ENCODE peak calls at places on chromosomes 12 and 14, in six cellular contexts. H, F, W, Z, T and O are unnamed samples. For H3K9me3, the result is how much of the 10 kb centered on the place peaks cover.

GRCh38 chr12:93908846-93909592 is 231.8 kb downstream of the CRADD start:
- DNase-seq in W (no peak), H (no peak), F (peak), Z (peak), T (no peak), O (no peak)

GRCh38 chr14:33307691-33308369 is 369.2 kb downstream of the NPAS3 start:
- DNase-seq in T (no peak), W (no peak), F (peak), H (no peak), Z (no peak), O (no peak)

GRCh38 chr12:21648378-21648777 is 9.3 kb downstream of the LDHB start:
- DNase-seq in F (no peak), W (no peak), Z (no peak), H (no peak), T (no peak), O (no peak)

GRCh38 chr12:29200586-29200985 is 51.5 kb downstream of the FAR2 start:
- DNase-seq in Z (no peak), H (no peak), F (no peak), T (no peak), W (no peak), O (no peak)

GRCh38 chr12:16585781-16586180 is 20.2 kb downstream of the LMO3 start:
- DNase-seq in T (no peak), H (no peak), W (no peak), F (no peak), Z (no peak), O (no peak)

GRCh38 chr12:105775351-105775750 is 363.4 kb downstream of the NUAK1 start:
- DNase-seq in W (no peak), T (no peak), F (peak), H (no peak), Z (no peak), O (no peak)

GRCh38 chr14:68634346-68634745 is 158.5 kb downstream of the ZFP36L1 start:
- DNase-seq in Z (no peak), F (no peak), H (no peak), T (no peak), W (no peak), O (no peak)

GRCh38 chr14:73241481-73242165 is 4.3 kb downstream of the PAPLN start:
- DNase-seq in F (no peak), Z (no peak), H (no peak), W (no peak), T (peak), O (no peak)

GRCh38 chr12:92673756-92674155 is 29.0 kb upstream of the PLEKHG7 start:
- DNase-seq in Z (no peak), F (no peak), W (no peak), H (no peak), T (no peak), O (no peak)

GRCh38 chr12:129201029-129201428 is 347.8 kb downstream of the GLT1D1 start:
- DNase-seq in T (no peak), F (no peak), W (no peak), H (no peak), Z (no peak), O (no peak)

GRCh38 chr14:62592877-62593276 is 452.4 kb downstream of the KCNH5 start:
- DNase-seq in H (no peak), T (no peak), W (no peak), Z (no peak), F (peak), O (no peak)

GRCh38 chr14:61694039-61694438 is 1.3 kb upstream of the HIF1A start:
- DNase-seq in W (no peak), Z (no peak), H (no peak), T (no peak), F (no peak), O (no peak)

GRCh38 chr14:103103461-103104388 is 9.2 kb downstream of the EXOC3L4 start:
- DNase-seq in H (no peak), T (peak), Z (peak), W (no peak), F (no peak), O (no peak)

GRCh38 chr14:103105580-103106168 is 11.1 kb downstream of the EXOC3L4 start:
- DNase-seq in Z (peak), F (no peak), T (peak), W (peak), H (peak), O (no peak)

GRCh38 chr14:103102689-103103260 is 8.2 kb downstream of the EXOC3L4 start:
- DNase-seq in H (no peak), T (peak), F (no peak), Z (no peak), W (no peak), O (no peak)

GRCh38 chr14:103104389-103104653 is 9.8 kb downstream of the EXOC3L4 start:
- DNase-seq in T (no peak), W (no peak), F (no peak), Z (no peak), H (no peak), O (no peak)

GRCh38 chr14:103104654-103105511 is 10.4 kb downstream of the EXOC3L4 start:
- DNase-seq in T (peak), H (peak), Z (peak), F (peak), W (peak), O (no peak)
- H3K4me3 ChIP-seq in T (no peak), H (no peak), Z (no peak), F (no peak), W (peak), O (no peak)

DNA sequence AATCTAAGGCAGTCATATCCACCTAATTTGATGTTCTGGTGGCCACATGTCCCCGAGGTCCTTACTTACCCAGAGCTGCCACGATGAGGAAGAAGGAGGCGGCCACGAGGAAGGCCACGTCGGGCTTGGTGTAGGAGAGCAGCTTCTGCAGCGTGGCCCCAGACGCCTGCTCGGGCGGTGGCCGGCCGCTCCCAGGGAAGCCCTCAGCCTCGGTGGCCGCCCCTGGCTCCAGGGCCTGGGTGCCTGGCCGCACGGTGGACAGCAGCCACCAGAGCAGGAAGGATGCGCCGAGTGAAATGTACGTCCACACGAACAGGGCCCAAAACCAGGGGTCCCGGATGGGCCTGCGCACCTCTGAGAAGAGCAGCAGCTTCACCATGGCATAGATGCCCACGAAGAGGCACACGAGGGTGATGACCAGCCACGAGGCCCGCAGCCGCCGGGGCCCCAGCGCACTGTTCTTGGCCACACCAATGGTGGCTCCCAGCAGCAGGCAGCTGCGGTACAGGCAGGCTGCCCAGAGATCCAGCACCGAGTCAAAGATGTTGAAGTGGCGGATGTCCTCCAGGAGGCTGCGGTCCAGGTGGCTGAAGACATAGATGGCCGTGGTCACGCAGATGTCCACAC is 6.6 kb downstream of the ABCB9 start:
- DNase-seq in Z (no peak), T (no peak), W (no peak), H (no peak), F (no peak), O (no peak)
- H3K9me3 ChIP-seq in Z (under half), T (under half), W (under half), H (under half), F (under half), O (under half)

DNA sequence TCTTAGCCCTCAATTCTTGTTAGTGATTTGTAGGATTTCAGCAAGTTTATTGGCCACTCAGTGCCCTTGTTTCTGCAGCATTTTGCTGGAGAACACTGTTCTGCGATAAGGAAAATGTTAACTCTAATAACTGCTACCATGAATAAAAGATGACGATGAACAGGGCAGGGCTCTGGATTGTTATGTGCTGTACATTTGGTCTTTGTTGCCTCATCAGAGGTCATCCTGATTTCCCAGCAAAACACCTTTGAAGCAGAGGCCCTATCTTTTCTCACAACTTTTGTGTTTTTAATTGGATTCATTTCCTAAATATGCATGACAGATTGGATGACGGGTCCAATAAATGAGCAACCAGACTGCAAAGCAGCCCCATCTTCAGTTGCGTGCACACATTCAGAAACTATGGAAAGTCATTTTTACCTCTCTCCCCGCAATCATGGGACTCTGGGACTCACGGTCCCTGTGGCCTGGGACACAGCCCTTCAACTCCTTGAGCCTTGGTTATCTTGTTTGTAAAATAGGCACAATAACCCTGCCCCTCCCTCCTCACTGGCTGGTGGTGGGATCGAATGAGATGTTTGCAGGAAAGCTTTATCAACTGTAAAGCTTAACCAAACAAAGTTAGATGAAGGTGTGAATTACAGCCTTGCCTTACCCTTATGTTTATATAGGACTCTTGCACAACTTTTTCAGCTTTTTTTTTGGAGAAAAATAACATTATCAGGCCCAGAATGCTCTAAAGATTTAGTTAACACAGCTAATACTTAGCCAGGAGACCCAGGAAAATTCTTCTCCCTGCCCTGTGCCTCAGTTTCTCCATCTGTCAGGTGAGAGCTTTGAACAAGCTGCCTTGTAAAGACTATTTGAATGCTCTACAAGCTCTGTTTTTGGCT is 45.4 kb downstream of the RPH3A start:
- DNase-seq in Z (no peak), H (no peak), W (no peak), F (no peak), T (no peak), O (no peak)
- H3K27ac ChIP-seq in Z (no peak), H (no peak), W (no peak), F (peak), T (no peak), O (no peak)

DNA sequence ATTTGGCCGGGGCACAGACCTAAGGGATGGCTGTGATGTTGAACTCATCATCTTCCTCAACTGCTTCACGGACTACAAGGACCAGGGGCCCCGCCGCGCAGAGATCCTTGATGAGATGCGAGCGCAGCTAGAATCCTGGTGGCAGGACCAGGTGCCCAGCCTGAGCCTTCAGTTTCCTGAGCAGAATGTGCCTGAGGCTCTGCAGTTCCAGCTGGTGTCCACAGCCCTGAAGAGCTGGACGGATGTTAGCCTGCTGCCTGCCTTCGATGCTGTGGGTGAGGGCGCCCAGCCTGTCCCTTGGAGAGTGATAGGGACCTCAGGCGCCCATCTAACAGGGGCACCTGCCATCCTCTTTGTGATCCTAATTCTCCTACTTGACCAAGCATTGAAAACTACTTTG is 12.4 kb downstream of the OAS3 start:
- DNase-seq in Z (no peak), F (no peak), H (no peak), W (no peak), T (no peak), O (no peak)
- H3K4me3 ChIP-seq in Z (no peak), F (no peak), H (no peak), W (no peak), T (no peak), O (no peak)

GRCh38 chr12:76515271-76515670 is 44.3 kb downstream of the OSBPL8 start:
- DNase-seq in Z (no peak), W (no peak), F (no peak), T (no peak), H (no peak), O (no peak)
- H3K9me3 ChIP-seq in Z (under half), W (under half), F (under half), T (under half), H (under half), O (under half)

GRCh38 chr12:122635471-122635870 is 67.7 kb downstream of the HCAR2 start:
- DNase-seq in T (no peak), F (no peak), W (no peak), Z (no peak), H (no peak), O (no peak)
- H3K27ac ChIP-seq in T (no peak), F (no peak), W (no peak), Z (no peak), H (no peak), O (no peak)

GRCh38 chr12:32681272-32681671 is 2.2 kb downstream of the DNM1L start:
- DNase-seq in Z (no peak), F (no peak), T (no peak), H (no peak), W (no peak), O (no peak)

GRCh38 chr12:32680787-32681186 is 1.7 kb downstream of the DNM1L start:
- DNase-seq in T (no peak), H (no peak), Z (no peak), W (no peak), F (no peak), O (no peak)

GRCh38 chr12:32679091-32679909 is at the start of gene DNM1L:
- DNase-seq in F (peak), H (peak), Z (peak), W (peak), T (peak), O (peak)

DNA sequence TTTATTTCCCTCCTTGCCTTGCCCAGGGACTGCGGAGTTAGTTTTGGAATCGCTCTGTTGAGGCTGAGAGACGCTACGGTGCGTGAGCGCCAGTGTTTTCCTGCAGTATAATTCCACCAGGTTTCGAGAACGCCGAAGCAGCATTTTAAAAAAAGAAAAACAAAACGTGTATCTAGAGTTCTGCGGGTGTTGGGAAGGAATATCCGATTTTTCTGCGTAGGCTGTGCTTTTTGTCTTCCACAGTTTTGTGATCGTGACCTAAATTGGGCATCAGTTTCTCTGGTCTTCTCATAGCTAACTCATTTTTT is 763 bp downstream of the DNM1L start:
- DNase-seq in F (no peak), Z (no peak), H (no peak), T (no peak), W (no peak), O (no peak)
- H3K4me3 ChIP-seq in F (peak), Z (peak), H (peak), T (peak), W (peak), O (peak)